ENCODE peak calls at places on chromosomes 4 and X, in seven cellular contexts. E, J, N, O, D, Z and K are unnamed samples.

GRCh38 chr4:15883611-15884243 is 54.8 kb downstream of the FGFBP1 start:
- DNase-seq in J (no peak), E (no peak), D (no peak), N (no peak), O (no peak), Z (no peak), K (no peak)

GRCh38 chr4:188032170-188032569 is 36.6 kb downstream of the ZFP42 start:
- DNase-seq in Z (no peak), E (no peak), N (no peak), O (no peak), D (no peak), J (no peak), K (no peak)

GRCh38 chrX:19225906-19226305 is 103.6 kb upstream of the ADGRG2 start:
- DNase-seq in D (no peak), Z (no peak), N (no peak), E (no peak), J (no peak), O (peak), K (no peak)

GRCh38 chrX:16868920-16869319 is 1.2 kb downstream of the RBBP7 start:
- DNase-seq in J (no peak), Z (no peak), D (no peak), N (no peak), O (no peak), E (no peak), K (no peak)

GRCh38 chr4:37648084-37648817 is 37.9 kb downstream of the RELL1 start:
- DNase-seq in Z (no peak), D (peak), N (peak), E (peak), O (no peak), J (peak), K (no peak)

GRCh38 chr4:104860227-104861123 is 286.2 kb upstream of the TET2 start:
- DNase-seq in D (peak), N (no peak), O (peak), E (peak), Z (no peak), J (peak), K (no peak)

GRCh38 chr4:7291372-7292135 is 99.2 kb downstream of the SORCS2 start:
- DNase-seq in D (peak), O (no peak), N (peak), Z (peak), J (no peak), E (peak), K (no peak)

GRCh38 chr4:142404191-142404611 is 441.9 kb downstream of the INPP4B start:
- DNase-seq in J (peak), D (peak), E (peak), O (no peak), N (no peak), Z (peak), K (peak)

GRCh38 chr4:80225628-80226027 is 28.3 kb downstream of the PRDM8 start:
- DNase-seq in D (no peak), E (no peak), J (no peak), Z (no peak), O (no peak), N (no peak), K (no peak)

GRCh38 chr4:78561677-78562076 is 10.1 kb downstream of the ANXA3 start:
- DNase-seq in Z (no peak), J (no peak), O (no peak), E (no peak), N (no peak), D (no peak), K (no peak)

GRCh38 chr4:147754037-147754445 is 22.2 kb downstream of the ARHGAP10 start:
- DNase-seq in Z (no peak), E (no peak), N (no peak), O (no peak), J (no peak), D (no peak), K (no peak)

GRCh38 chr4:11313157-11313943 is 115.3 kb downstream of the HS3ST1 start:
- DNase-seq in Z (no peak), E (no peak), O (no peak), J (no peak), D (no peak), N (no peak), K (no peak)

GRCh38 chrX:53831662-53832635 is 145.4 kb upstream of the HUWE1 start:
- DNase-seq in O (peak), Z (no peak), E (no peak), J (peak), D (no peak), N (no peak), K (no peak)
- TF ChIP-seq CTCF in O (peak), Z (peak), E (no peak), J (peak), D (no peak), N (no peak), K (no peak)

DNA sequence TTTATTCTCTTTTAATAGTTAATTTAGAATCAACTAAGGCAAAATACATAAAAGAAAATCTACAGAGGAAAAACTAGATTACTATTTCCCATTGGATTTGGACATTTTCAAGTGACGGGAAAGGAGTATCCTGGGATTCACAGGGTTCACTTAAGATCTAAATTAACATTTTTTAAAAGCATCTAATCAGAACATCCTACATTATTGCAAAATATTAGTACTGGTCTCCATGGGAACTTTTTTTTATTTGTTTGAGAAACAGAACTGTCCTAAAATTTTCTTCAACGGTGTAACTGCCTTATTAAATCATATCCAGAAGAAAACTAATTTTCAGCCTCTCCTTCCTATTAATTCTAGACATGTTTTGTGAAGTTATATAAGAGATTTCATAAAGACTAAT is 69.7 kb downstream of the METTL14 start:
- DNase-seq in D (no peak), Z (no peak), E (no peak), N (no peak), O (no peak), J (no peak), K (no peak)
- H3K27ac ChIP-seq in D (peak), Z (no peak), E (peak), N (peak), O (no peak), J (no peak), K (peak)

GRCh38 chrX:120090208-120090607 is 12.7 kb upstream of the RHOXF2B start:
- DNase-seq in D (no peak), E (no peak), O (no peak), N (no peak), J (no peak), Z (no peak), K (no peak)
- TF ChIP-seq CTCF in D (no peak), E (no peak), O (peak), N (no peak), J (peak), Z (no peak), K (no peak)

DNA sequence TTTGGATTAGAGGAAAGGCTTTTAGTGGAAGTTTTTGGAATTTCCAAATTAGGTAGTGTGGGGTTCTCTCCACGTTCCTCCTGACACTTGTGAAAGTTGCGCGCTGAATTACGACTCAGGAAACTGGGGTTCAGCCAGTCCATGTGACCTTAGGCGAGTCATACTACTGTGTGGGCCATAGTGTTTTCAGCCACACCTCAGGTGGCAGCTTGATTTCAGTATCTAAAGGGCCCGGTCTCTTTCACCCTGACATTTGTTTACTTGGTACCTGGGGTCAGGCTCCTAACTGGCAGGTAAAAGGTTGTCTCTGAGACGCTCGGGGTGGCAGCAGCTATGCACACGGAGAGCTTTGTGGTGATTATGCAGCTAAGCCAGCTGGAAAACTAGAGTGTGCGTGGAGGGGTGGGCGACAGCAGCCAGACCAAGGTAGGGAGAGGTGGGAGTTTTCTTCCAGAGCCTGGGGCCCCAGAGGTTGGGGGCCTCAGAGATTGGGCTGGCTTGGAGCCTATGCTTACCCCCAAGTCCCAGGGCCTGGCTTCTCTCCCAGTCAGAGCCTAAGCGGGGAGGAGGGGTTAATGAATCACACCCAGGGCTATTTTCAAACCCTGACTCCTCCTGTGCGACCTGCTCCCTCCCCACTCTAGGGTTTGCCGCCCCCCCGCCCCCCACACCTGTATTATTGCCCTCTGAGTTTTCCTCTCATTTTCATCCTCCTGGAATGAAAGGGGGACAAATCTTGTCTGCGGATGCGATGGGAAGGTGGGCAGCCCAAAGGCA is 47.2 kb downstream of the STARD8 start:
- DNase-seq in O (peak), E (no peak), D (no peak), Z (no peak), N (no peak), J (no peak), K (no peak)
- H3K27ac ChIP-seq in O (peak), E (peak), D (peak), Z (peak), N (no peak), J (no peak), K (no peak)

DNA sequence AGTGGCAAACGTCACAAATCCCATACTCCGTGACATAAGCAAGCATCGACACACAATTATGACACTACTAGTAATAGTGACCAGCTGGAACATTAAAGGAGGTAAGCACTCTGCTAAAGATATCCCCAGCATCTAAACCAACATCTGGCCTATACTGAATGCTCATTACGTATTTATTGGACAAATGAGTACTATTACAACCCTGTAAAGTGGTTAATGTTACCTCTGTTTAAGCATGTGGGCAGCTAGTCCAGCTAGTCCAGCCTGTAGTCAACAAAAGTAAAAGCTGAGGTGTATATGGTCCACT is 419 bp upstream of the RPGR start:
- DNase-seq in E (no peak), N (no peak), D (no peak), J (no peak), O (no peak), Z (no peak), K (no peak)
- TF ChIP-seq CTCF in E (no peak), N (no peak), D (no peak), J (no peak), O (no peak), Z (peak), K (no peak)

GRCh38 chr4:54661156-54661555 is 3.4 kb downstream of the KIT start:
- DNase-seq in Z (no peak), D (no peak), E (no peak), O (no peak), J (no peak), N (no peak), K (no peak)

GRCh38 chr4:54662123-54662522 is 4.4 kb downstream of the KIT start:
- DNase-seq in J (no peak), N (no peak), E (no peak), D (no peak), Z (no peak), O (no peak), K (no peak)

GRCh38 chr4:54663181-54663580 is 5.4 kb downstream of the KIT start:
- DNase-seq in E (no peak), D (no peak), O (no peak), N (no peak), J (no peak), Z (no peak), K (no peak)

GRCh38 chr4:54660591-54660990 is 2.8 kb downstream of the KIT start:
- DNase-seq in O (no peak), Z (no peak), N (no peak), D (no peak), E (no peak), J (no peak), K (no peak)

DNA sequence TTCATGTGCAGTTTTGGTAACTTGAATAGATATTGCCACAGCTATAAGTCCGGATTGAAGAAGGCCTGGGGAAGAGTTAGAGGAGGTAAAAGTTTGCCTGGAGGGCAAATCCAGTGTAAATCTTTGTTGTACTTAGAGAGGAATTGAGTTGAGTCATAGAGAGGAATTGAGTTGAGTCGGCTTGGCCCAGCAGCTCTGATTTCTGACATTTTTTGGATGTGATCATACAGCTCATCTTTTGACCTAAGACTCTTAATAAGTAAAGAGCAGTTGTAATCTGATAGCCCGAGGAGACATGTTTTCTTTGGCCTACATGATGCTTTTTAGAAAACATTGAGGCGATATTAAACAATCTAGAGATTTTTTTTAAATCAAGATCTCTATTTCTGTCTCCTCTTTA is 3.9 kb downstream of the KIT start:
- DNase-seq in O (no peak), D (no peak), Z (no peak), N (no peak), E (no peak), J (no peak), K (no peak)
- H3K27ac ChIP-seq in O (no peak), D (no peak), Z (no peak), N (peak), E (no peak), J (no peak), K (no peak)

GRCh38 chr4:151738706-151739105 is 22.1 kb downstream of the GATB start:
- DNase-seq in Z (no peak), J (no peak), N (no peak), O (no peak), E (no peak), D (no peak), K (no peak)
- TF ChIP-seq CTCF in Z (no peak), J (no peak), N (no peak), O (no peak), E (no peak), D (no peak), K (no peak)

GRCh38 chrX:48899078-48899410 is 1.3 kb downstream of the PQBP1 start:
- DNase-seq in N (no peak), J (no peak), O (no peak), Z (no peak), E (no peak), D (no peak), K (no peak)
- H3K27ac ChIP-seq in N (no peak), J (peak), O (peak), Z (no peak), E (no peak), D (no peak), K (no peak)

GRCh38 chrX:79515529-79515928 is 148.4 kb upstream of the ITM2A start:
- DNase-seq in O (no peak), E (no peak), D (no peak), Z (no peak), J (no peak), N (no peak), K (no peak)
- TF ChIP-seq CTCF in O (no peak), E (no peak), D (no peak), Z (no peak), J (no peak), N (no peak), K (no peak)

GRCh38 chr4:40210776-40211175 is 13.9 kb downstream of the RHOH start:
- DNase-seq in Z (no peak), J (no peak), N (no peak), E (no peak), O (no peak), D (no peak), K (no peak)
- H3K27ac ChIP-seq in Z (no peak), J (no peak), N (no peak), E (no peak), O (peak), D (no peak), K (no peak)